ENCODE peak calls at places on chromosome 5, in five cellular contexts. C, D, P, R and X are unnamed samples.

GRCh38 chr5:84779206-84779605 is 394.5 kb upstream of the EDIL3 start:
- DNase-seq in D (no peak), R (no peak), C (no peak), P (no peak), X (no peak)

GRCh38 chr5:60545526-60545925 is 154.4 kb downstream of the DEPDC1B start:
- DNase-seq in D (no peak), C (no peak), P (no peak), R (no peak), X (no peak)

GRCh38 chr5:9034671-9035070 is 511.2 kb downstream of the SEMA5A start:
- DNase-seq in P (peak), C (no peak), R (peak), D (no peak), X (no peak)

GRCh38 chr5:157563373-157564148 is 12.0 kb downstream of the ADAM19 start:
- DNase-seq in P (peak), C (no peak), R (no peak), D (peak), X (no peak)

GRCh38 chr5:57696005-57696755 is 213.6 kb upstream of the ACTBL2 start:
- DNase-seq in C (no peak), P (no peak), D (peak), R (no peak), X (no peak)

GRCh38 chr5:142601432-142601831 is 84.5 kb downstream of the FGF1 start:
- DNase-seq in C (peak), D (no peak), P (no peak), R (no peak), X (no peak)

GRCh38 chr5:151620463-151620844 is 29.3 kb upstream of the FAT2 start:
- DNase-seq in P (no peak), C (no peak), D (no peak), R (no peak), X (no peak)

GRCh38 chr5:60248900-60249299 is 355.4 kb upstream of the PDE4D start:
- DNase-seq in D (no peak), P (no peak), R (no peak), C (no peak), X (no peak)

GRCh38 chr5:127813633-127814171 is 110.5 kb downstream of the CCDC192 start:
- DNase-seq in D (peak), R (peak), C (peak), P (peak), X (no peak)

GRCh38 chr5:14105717-14106435 is 37.3 kb upstream of the TRIO start:
- DNase-seq in R (peak), C (peak), P (peak), D (peak), X (no peak)

GRCh38 chr5:157747766-157748700 is 4.5 kb downstream of the LSM11 start:
- DNase-seq in D (no peak), C (no peak), R (no peak), P (no peak), X (no peak)

GRCh38 chr5:144139586-144139985 is 30.9 kb downstream of the YIPF5 start:
- DNase-seq in D (no peak), R (peak), C (peak), P (peak), X (no peak)

GRCh38 chr5:181188700-181189362 is 16.2 kb downstream of the TRIM7 start:
- DNase-seq in C (peak), R (no peak), D (peak), P (peak), X (no peak)

GRCh38 chr5:151924564-151925395 is at the start of gene GLRA1:
- DNase-seq in R (peak), C (peak), D (no peak), P (peak), X (no peak)

GRCh38 chr5:120538644-120539043 is 74.5 kb downstream of the PRR16 start:
- DNase-seq in C (no peak), D (no peak), R (peak), P (peak), X (no peak)

GRCh38 chr5:148511832-148512347 is 128.1 kb downstream of the FBXO38 start:
- DNase-seq in P (no peak), R (no peak), D (no peak), C (no peak), X (no peak)

GRCh38 chr5:773517-774264 is 10.8 kb downstream of the ZDHHC11B start:
- DNase-seq in D (no peak), R (no peak), P (no peak), C (no peak), X (no peak)

GRCh38 chr5:105131045-105131444 is 1568.5 kb upstream of the NUDT12 start:
- DNase-seq in R (no peak), D (no peak), C (no peak), P (no peak), X (no peak)

GRCh38 chr5:68070641-68071191 is 144.8 kb upstream of the PIK3R1 start:
- DNase-seq in R (no peak), C (no peak), P (peak), D (no peak), X (no peak)

GRCh38 chr5:163222982-163223381 is 214.4 kb upstream of the CCNG1 start:
- DNase-seq in C (no peak), D (no peak), R (no peak), P (no peak), X (no peak)

GRCh38 chr5:55064523-55064922 is 37.9 kb upstream of the GZMA start:
- DNase-seq in R (no peak), P (no peak), C (no peak), D (no peak), X (no peak)

GRCh38 chr5:95788493-95788892 is 34.0 kb downstream of the GLRX start:
- DNase-seq in D (no peak), P (no peak), C (no peak), R (no peak), X (no peak)

GRCh38 chr5:68644971-68645370 is 429.4 kb downstream of the PIK3R1 start:
- DNase-seq in R (no peak), P (no peak), D (no peak), C (no peak), X (no peak)

GRCh38 chr5:10867408-10868303 is 106.6 kb upstream of the DAP start:
- DNase-seq in R (no peak), C (no peak), D (no peak), P (no peak), X (no peak)

GRCh38 chr5:10863763-10864383 is 102.8 kb upstream of the DAP start:
- DNase-seq in P (peak), C (peak), D (no peak), R (no peak), X (peak)

GRCh38 chr5:10866913-10867312 is 105.9 kb upstream of the DAP start:
- DNase-seq in R (no peak), P (no peak), C (no peak), D (no peak), X (no peak)
- TF ChIP-seq CTCF in R (peak), P (no peak), C (peak), D (peak), X (peak)

DNA sequence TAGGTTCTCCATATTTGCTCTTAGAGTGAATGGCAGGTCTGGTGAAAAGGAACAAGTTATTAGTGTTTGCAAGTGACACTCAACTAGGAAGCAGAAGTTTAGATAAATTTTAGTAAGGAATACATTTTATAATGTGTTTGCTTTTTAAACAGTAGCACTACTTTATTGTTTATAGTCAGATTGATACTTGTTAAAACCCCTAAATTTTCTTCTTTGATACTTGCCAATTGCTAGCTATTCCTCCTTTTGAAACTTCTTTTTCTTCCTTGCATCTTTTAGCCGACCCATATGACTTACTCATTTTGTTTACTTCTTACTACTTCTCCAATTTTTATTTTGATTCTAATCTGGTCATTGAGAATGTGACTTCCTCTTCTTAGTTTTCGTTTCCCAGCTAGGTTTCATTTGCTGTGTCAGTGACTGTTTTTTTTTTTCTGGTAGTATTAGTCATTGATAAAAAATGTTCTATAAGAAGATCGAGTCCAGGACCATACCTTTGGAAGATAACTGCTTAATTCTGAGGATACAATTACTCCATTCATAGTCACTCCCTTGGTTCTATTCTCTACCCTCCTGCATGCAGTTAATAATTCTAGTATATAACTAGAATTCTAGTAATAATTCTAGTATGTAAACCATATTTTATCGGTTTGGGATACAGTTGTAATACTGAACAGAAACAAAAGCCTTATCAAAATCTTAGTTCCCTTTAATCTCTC is 2.7 kb upstream of the RICTOR start:
- DNase-seq in D (peak), P (peak), R (no peak), C (peak), X (no peak)
- H3K4me3 ChIP-seq in D (peak), P (no peak), R (no peak), C (peak), X (no peak)

GRCh38 chr5:28027851-28028250 is 989.5 kb upstream of the CDH9 start:
- DNase-seq in R (no peak), C (no peak), P (no peak), D (no peak), X (no peak)
- TF ChIP-seq CTCF in R (no peak), C (no peak), P (no peak), D (no peak), X (no peak)

GRCh38 chr5:171311698-171312083 is 2.6 kb downstream of the TLX3 start:
- DNase-seq in P (no peak), C (no peak), R (no peak), D (no peak), X (no peak)
- H3K4me3 ChIP-seq in P (no peak), C (no peak), R (no peak), D (no peak), X (no peak)

DNA sequence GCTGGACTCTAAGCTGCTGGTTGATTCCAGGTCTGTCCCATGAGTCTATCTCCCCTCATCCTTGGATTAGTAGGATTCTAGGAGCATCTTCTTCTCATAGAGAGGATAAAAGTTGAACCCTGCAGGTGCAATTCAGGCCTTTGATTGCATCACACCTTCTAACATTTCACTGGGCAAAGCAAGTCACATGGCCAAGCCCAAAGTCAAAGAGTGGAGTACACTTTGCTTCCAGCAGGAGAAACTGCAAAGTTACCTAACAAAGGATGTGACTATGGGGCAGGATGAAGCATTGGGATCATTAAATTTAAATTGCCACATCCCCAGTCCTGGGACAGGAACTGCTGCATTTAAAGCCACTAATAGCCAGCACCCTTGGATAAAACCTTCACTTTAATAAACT is 51.0 kb upstream of the EGFLAM start:
- DNase-seq in R (no peak), D (no peak), P (peak), C (peak), X (no peak)
- TF ChIP-seq CTCF in R (no peak), D (no peak), P (peak), C (no peak), X (no peak)

GRCh38 chr5:35851282-35851681 is 5.4 kb upstream of the IL7R start:
- DNase-seq in R (no peak), D (peak), C (no peak), P (peak), X (no peak)
- H3K4me3 ChIP-seq in R (peak), D (no peak), C (no peak), P (peak), X (no peak)

GRCh38 chr5:126104341-126104740 is 318.9 kb upstream of the GRAMD2B start:
- DNase-seq in R (no peak), P (no peak), C (no peak), D (no peak), X (no peak)

GRCh38 chr5:126106032-126106431 is 317.2 kb upstream of the GRAMD2B start:
- DNase-seq in R (no peak), D (no peak), C (no peak), P (no peak), X (no peak)

GRCh38 chr5:126103872-126104271 is 319.3 kb upstream of the GRAMD2B start:
- DNase-seq in R (no peak), P (no peak), C (no peak), D (no peak), X (no peak)

GRCh38 chr5:126103050-126103449 is 320.2 kb upstream of the GRAMD2B start:
- DNase-seq in D (no peak), P (no peak), R (no peak), C (no peak), X (no peak)

DNA sequence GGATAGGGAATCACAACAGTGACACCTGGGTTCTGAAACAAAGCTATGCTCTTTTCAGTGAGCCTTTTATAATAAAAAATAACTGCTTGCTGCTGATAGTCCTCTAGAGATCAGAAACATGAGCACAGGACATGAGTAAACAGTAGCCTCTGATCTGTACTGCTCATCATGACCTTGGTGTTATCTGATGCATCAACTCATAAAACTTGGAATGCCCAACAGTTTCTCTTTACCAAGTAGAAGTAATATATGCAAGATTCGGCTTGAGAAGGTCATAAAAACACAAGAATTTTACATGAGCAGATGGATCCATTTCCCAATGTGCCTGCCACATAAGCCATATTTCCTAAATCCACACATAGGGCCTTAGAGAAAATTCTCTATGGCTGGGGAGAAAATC is 318.3 kb upstream of the GRAMD2B start:
- DNase-seq in C (no peak), R (no peak), D (no peak), P (no peak), X (peak)
- TF ChIP-seq CTCF in C (no peak), R (no peak), D (no peak), P (no peak), X (no peak)

DNA sequence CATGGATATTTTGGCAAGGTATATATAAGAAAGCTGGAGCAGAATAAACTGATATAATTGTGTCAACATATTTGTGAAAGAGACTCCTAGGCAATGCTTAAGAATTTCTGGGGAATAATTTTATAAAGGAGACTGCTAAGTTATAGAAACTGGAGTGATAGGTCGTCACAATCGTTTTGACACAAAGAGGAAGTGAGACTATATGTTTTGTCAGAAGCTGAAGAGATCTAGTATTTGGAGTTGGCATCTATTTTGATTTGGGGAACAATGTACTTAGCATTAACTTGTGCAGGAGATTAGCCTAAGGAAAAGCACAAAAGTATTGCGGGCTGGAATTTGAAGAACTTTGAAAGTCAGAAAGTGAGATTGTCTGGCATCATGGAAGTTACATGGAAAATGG is 582.5 kb downstream of the TAF11L14 start:
- DNase-seq in C (no peak), R (no peak), P (no peak), D (no peak), X (no peak)
- H3K4me3 ChIP-seq in C (no peak), R (no peak), P (no peak), D (no peak), X (no peak)